ENCODE peak calls at places on chromosomes 12 and 14, in six cellular contexts. T is left cardiac atrium, M is BJ, S is 8988T, X is HuH-7.5, H is left colon. Q is an unnamed sample.

GRCh38 chr14:75247286-75247922 is 31.2 kb upstream of the FOS start:
- DNase-seq in X (no peak), S (no peak), H (no peak), M (no peak), T (no peak), Q (no peak)

GRCh38 chr14:71529855-71530254 is 402.4 kb upstream of the RGS6 start:
- DNase-seq in S (no peak), M (no peak), T (peak; percentile 43), X (no peak), H (no peak), Q (no peak)

GRCh38 chr12:65313704-65314317 is 35.3 kb downstream of the MSRB3 start:
- DNase-seq in H (no peak), T (no peak), S (no peak), X (no peak), M (no peak), Q (no peak)

GRCh38 chr12:90124914-90125313 is 416.3 kb upstream of the ATP2B1 start:
- DNase-seq in X (no peak), S (no peak), T (no peak), M (no peak), H (no peak), Q (no peak)

GRCh38 chr12:124520258-124520657 is 47.2 kb downstream of the NCOR2 start:
- DNase-seq in T (peak; percentile 72), S (no peak), H (peak; percentile 45), M (no peak), X (no peak), Q (no peak)

GRCh38 chr14:31449971-31450610 is 7.2 kb downstream of the DTD2 start:
- DNase-seq in M (peak; percentile 12), S (no peak), X (peak; percentile 75), T (no peak), H (no peak), Q (no peak)

GRCh38 chr14:101069666-101070362 is 166.3 kb upstream of the RTL1 start:
- DNase-seq in M (no peak), X (no peak), T (no peak), H (no peak), S (peak; percentile 2), Q (peak; percentile 45)

GRCh38 chr12:132057691-132058090 is 86.4 kb downstream of the DDX51 start:
- DNase-seq in S (no peak), M (no peak), T (no peak), H (no peak), X (no peak), Q (no peak)

GRCh38 chr12:47763481-47764344 is 5.0 kb upstream of the RAPGEF3 start:
- DNase-seq in X (no peak), H (no peak), M (no peak), T (no peak), S (no peak), Q (no peak)

GRCh38 chr12:100733817-100734593 is 60.6 kb upstream of the ANO4 start:
- DNase-seq in S (no peak), X (no peak), M (no peak), H (no peak), T (no peak), Q (no peak)

GRCh38 chr12:32756476-32757158 is 920 bp upstream of the YARS2 start:
- DNase-seq in H (no peak), T (no peak), M (no peak), X (no peak), S (no peak), Q (no peak)

GRCh38 chr12:27383429-27384260 is 51.0 kb downstream of the BMAL2 start:
- DNase-seq in T (peak; percentile 76), S (peak; percentile 28), H (peak; percentile 80), M (peak; percentile 37), X (peak; percentile 42), Q (peak; percentile 84)

GRCh38 chr12:46450279-46450748 is 77.7 kb upstream of the SLC38A2 start:
- DNase-seq in T (peak; percentile 77), X (no peak), S (no peak), H (peak; percentile 83), M (no peak), Q (peak; percentile 74)

GRCh38 chr12:10027311-10028099 is 3.0 kb upstream of the CLEC9A start:
- DNase-seq in S (no peak), T (no peak), H (no peak), M (no peak), X (no peak), Q (no peak)

GRCh38 chr12:29516431-29516875 is 19.0 kb upstream of the OVCH1 start:
- DNase-seq in X (no peak), S (no peak), T (no peak), M (peak; percentile 75), H (no peak), Q (no peak)

GRCh38 chr12:109732321-109733305 is 19.0 kb downstream of the FAM222A start:
- DNase-seq in H (no peak), X (no peak), M (no peak), S (no peak), T (no peak), Q (peak; percentile 44)

GRCh38 chr14:90274808-90275454 is 18.6 kb downstream of the PSMC1 start:
- DNase-seq in X (no peak), T (no peak), H (no peak), S (no peak), M (no peak), Q (no peak)

GRCh38 chr14:58907803-58908202 is 270.0 kb downstream of the DACT1 start:
- DNase-seq in T (no peak), H (no peak), X (no peak), S (no peak), M (no peak), Q (no peak)

GRCh38 chr14:94964931-94965330 is 192.4 kb downstream of the DICER1 start:
- DNase-seq in S (no peak), X (no peak), H (no peak), T (no peak), M (no peak), Q (no peak)

GRCh38 chr12:113700943-113701342 is 229.3 kb upstream of the LHX5 start:
- DNase-seq in X (no peak), S (no peak), H (no peak), M (peak; percentile 24), T (no peak), Q (no peak)

GRCh38 chr14:100790785-100791667 is 34.9 kb upstream of the MEG3 start:
- DNase-seq in H (no peak), X (no peak), S (no peak), M (no peak), T (no peak), Q (no peak)

GRCh38 chr14:51014625-51015024 is 70.3 kb upstream of the PYGL start:
- DNase-seq in T (no peak), H (no peak), M (no peak), X (no peak), S (no peak), Q (no peak)

GRCh38 chr12:43968736-43969135 is 132.9 kb downstream of the TMEM117 start:
- DNase-seq in X (no peak), M (no peak), S (no peak), T (no peak), H (no peak), Q (no peak)